ENCODE peak calls at places on chromosomes 7 and 10, in eight cellular contexts. One of them, this sample, is unnamed.

GRCh38 chr10:93859049-93859655 is 34.6 kb upstream of the SLC35G1 start:
- DNase-seq in non-pigmented ciliary epithelial cell: no peak
- DNase-seq in head of caudate nucleus: no peak
- DNase-seq in NAMALWA: peak; percentile 38
- DNase-seq in GM13976: peak; percentile 32
- DNase-seq in EH: peak; percentile 14
- DNase-seq in T-helper 1 cell: no peak
- DNase-seq in left ventricle myocardium inferior: no peak
- DNase-seq in this sample: no peak

GRCh38 chr10:116694253-116694926 is 48.0 kb downstream of the HSPA12A start:
- DNase-seq in non-pigmented ciliary epithelial cell: no peak
- DNase-seq in head of caudate nucleus: no peak
- DNase-seq in NAMALWA: no peak
- DNase-seq in GM13976: no peak
- DNase-seq in EH: no peak
- DNase-seq in T-helper 1 cell: no peak
- DNase-seq in left ventricle myocardium inferior: no peak
- DNase-seq in this sample: no peak

GRCh38 chr10:115092555-115093285 is 445 bp upstream of the ATRNL1 start:
- DNase-seq in non-pigmented ciliary epithelial cell: no peak
- DNase-seq in head of caudate nucleus: peak; percentile 52
- DNase-seq in NAMALWA: peak; percentile 17
- DNase-seq in GM13976: peak; percentile 78
- DNase-seq in EH: peak; percentile 37
- DNase-seq in T-helper 1 cell: peak; percentile 14
- DNase-seq in left ventricle myocardium inferior: no peak
- DNase-seq in this sample: no peak

GRCh38 chr7:74187915-74188675 is 13.9 kb downstream of the EIF4H start:
- DNase-seq in non-pigmented ciliary epithelial cell: no peak
- DNase-seq in head of caudate nucleus: no peak
- DNase-seq in NAMALWA: no peak
- DNase-seq in GM13976: no peak
- DNase-seq in EH: peak; percentile 77
- DNase-seq in T-helper 1 cell: no peak
- DNase-seq in left ventricle myocardium inferior: no peak
- DNase-seq in this sample: no peak

GRCh38 chr10:103709341-103709920 is 145.9 kb downstream of the SH3PXD2A start:
- DNase-seq in non-pigmented ciliary epithelial cell: no peak
- DNase-seq in head of caudate nucleus: peak; percentile 60
- DNase-seq in NAMALWA: no peak
- DNase-seq in GM13976: no peak
- DNase-seq in EH: peak; percentile 85
- DNase-seq in T-helper 1 cell: no peak
- DNase-seq in left ventricle myocardium inferior: no peak
- DNase-seq in this sample: no peak

GRCh38 chr10:132061465-132062180 is 4.1 kb upstream of the JAKMIP3 start:
- DNase-seq in non-pigmented ciliary epithelial cell: no peak
- DNase-seq in head of caudate nucleus: peak; percentile 13
- DNase-seq in NAMALWA: no peak
- DNase-seq in GM13976: no peak
- DNase-seq in EH: no peak
- DNase-seq in T-helper 1 cell: no peak
- DNase-seq in left ventricle myocardium inferior: no peak
- DNase-seq in this sample: no peak

GRCh38 chr7:27615420-27616185 is 47.1 kb downstream of the HIBADH start:
- DNase-seq in non-pigmented ciliary epithelial cell: no peak
- DNase-seq in head of caudate nucleus: no peak
- DNase-seq in NAMALWA: no peak
- DNase-seq in GM13976: no peak
- DNase-seq in EH: no peak
- DNase-seq in T-helper 1 cell: no peak
- DNase-seq in left ventricle myocardium inferior: no peak
- DNase-seq in this sample: no peak

GRCh38 chr7:116259156-116259555 is 48.8 kb downstream of the TES start:
- DNase-seq in non-pigmented ciliary epithelial cell: no peak
- DNase-seq in head of caudate nucleus: no peak
- DNase-seq in NAMALWA: no peak
- DNase-seq in GM13976: no peak
- DNase-seq in EH: peak; percentile 62
- DNase-seq in T-helper 1 cell: no peak
- DNase-seq in left ventricle myocardium inferior: no peak
- DNase-seq in this sample: no peak

GRCh38 chr10:126186746-126187145 is 201.5 kb downstream of the ADAM12 start:
- DNase-seq in non-pigmented ciliary epithelial cell: no peak
- DNase-seq in head of caudate nucleus: no peak
- DNase-seq in NAMALWA: no peak
- DNase-seq in GM13976: no peak
- DNase-seq in EH: peak; percentile 59
- DNase-seq in T-helper 1 cell: no peak
- DNase-seq in left ventricle myocardium inferior: no peak
- DNase-seq in this sample: no peak

GRCh38 chr7:90982228-90982627 is 282.0 kb upstream of the FZD1 start:
- DNase-seq in non-pigmented ciliary epithelial cell: no peak
- DNase-seq in head of caudate nucleus: no peak
- DNase-seq in NAMALWA: no peak
- DNase-seq in GM13976: no peak
- DNase-seq in EH: no peak
- DNase-seq in T-helper 1 cell: no peak
- DNase-seq in left ventricle myocardium inferior: no peak
- DNase-seq in this sample: no peak

GRCh38 chr10:97153276-97153850 is 32.4 kb downstream of the SLIT1 start:
- DNase-seq in non-pigmented ciliary epithelial cell: no peak
- DNase-seq in head of caudate nucleus: no peak
- DNase-seq in NAMALWA: no peak
- DNase-seq in GM13976: no peak
- DNase-seq in EH: no peak
- DNase-seq in T-helper 1 cell: no peak
- DNase-seq in left ventricle myocardium inferior: no peak
- DNase-seq in this sample: no peak

GRCh38 chr10:93488956-93489528 is 6.9 kb upstream of the MYOF start:
- DNase-seq in non-pigmented ciliary epithelial cell: no peak
- DNase-seq in head of caudate nucleus: no peak
- DNase-seq in NAMALWA: no peak
- DNase-seq in GM13976: no peak
- DNase-seq in EH: peak; percentile 36
- DNase-seq in T-helper 1 cell: no peak
- DNase-seq in left ventricle myocardium inferior: no peak
- DNase-seq in this sample: peak; percentile 61